ENCODE peak calls at places on chromosomes 6 and 20, in six cellular contexts. C, S, V, Y, I and O are unnamed samples.

GRCh38 chr6:5401845-5402738 is 140.8 kb downstream of the FARS2 start:
- DNase-seq in Y (peak), V (no peak), S (no peak), I (no peak), C (no peak), O (no peak)

GRCh38 chr6:7432391-7433207 is 43.0 kb downstream of the RIOK1 start:
- DNase-seq in C (no peak), Y (no peak), V (no peak), I (no peak), S (no peak), O (no peak)

GRCh38 chr6:113306552-113307145 is 550.5 kb upstream of the MARCKS start:
- DNase-seq in I (peak), C (peak), V (peak), Y (peak), S (peak), O (peak)

GRCh38 chr6:156348376-156348775 is 428.8 kb upstream of the ARID1B start:
- DNase-seq in V (no peak), Y (no peak), I (no peak), S (no peak), C (no peak), O (no peak)

GRCh38 chr6:13624871-13625288 is 9.7 kb downstream of the NOL7 start:
- DNase-seq in Y (peak), S (no peak), I (no peak), C (peak), V (no peak), O (no peak)

GRCh38 chr6:128492386-128492785 is 28.0 kb downstream of the PTPRK start:
- DNase-seq in V (no peak), I (peak), Y (no peak), C (no peak), S (peak), O (no peak)

GRCh38 chr6:7042056-7042653 is 65.6 kb upstream of the RREB1 start:
- DNase-seq in Y (no peak), C (no peak), V (no peak), I (peak), S (peak), O (peak)

GRCh38 chr6:136717297-136717990 is 74.8 kb downstream of the MAP3K5 start:
- DNase-seq in S (no peak), C (no peak), I (no peak), Y (no peak), V (no peak), O (no peak)

GRCh38 chr6:150670311-150670710 is 70.6 kb downstream of the PLEKHG1 start:
- DNase-seq in Y (no peak), S (no peak), I (no peak), C (no peak), V (no peak), O (no peak)

GRCh38 chr20:13984211-13984610 is 6.2 kb downstream of the SEL1L2 start:
- DNase-seq in V (no peak), S (no peak), C (no peak), Y (no peak), I (no peak), O (no peak)

GRCh38 chr6:34543421-34543820 is 12.7 kb downstream of the SPDEF start:
- DNase-seq in V (no peak), S (no peak), I (no peak), C (no peak), Y (no peak), O (no peak)

GRCh38 chr20:58219342-58219700 is 9.1 kb downstream of the ANKRD60 start:
- DNase-seq in I (no peak), C (no peak), Y (no peak), S (no peak), V (no peak), O (no peak)

GRCh38 chr20:57564180-57564802 is 3.4 kb downstream of the PCK1 start:
- DNase-seq in C (no peak), V (no peak), Y (no peak), S (no peak), I (no peak), O (no peak)

GRCh38 chr6:45630314-45630713 is 252.6 kb upstream of the SUPT3H start:
- DNase-seq in S (no peak), V (no peak), C (no peak), Y (no peak), I (no peak), O (no peak)

GRCh38 chr6:154909821-154910220 is 85.3 kb upstream of the TIAM2 start:
- DNase-seq in S (no peak), V (no peak), Y (no peak), C (no peak), I (no peak), O (no peak)

GRCh38 chr20:57421258-57422220 is 30.3 kb downstream of the RBM38 start:
- DNase-seq in V (no peak), C (no peak), S (no peak), Y (no peak), I (no peak), O (no peak)

GRCh38 chr6:21965953-21966539 is 330.8 kb downstream of the PRL start:
- DNase-seq in V (no peak), S (no peak), I (no peak), C (no peak), Y (no peak), O (no peak)
- TF ChIP-seq CTCF in V (no peak), S (no peak), I (no peak), C (no peak), Y (no peak), O (no peak)

GRCh38 chr20:31663838-31664695 is 26.4 kb downstream of the COX4I2 start:
- DNase-seq in I (peak), Y (no peak), S (peak), C (no peak), V (no peak), O (no peak)
- H3K4me3 ChIP-seq in I (no peak), Y (no peak), S (no peak), C (no peak), V (no peak), O (no peak)

GRCh38 chr6:710601-711571 is 17.9 kb upstream of the EXOC2 start:
- DNase-seq in S (peak), C (no peak), V (no peak), I (peak), Y (no peak), O (peak)
- TF ChIP-seq POLR2AphosphoS5 in S (peak), C (no peak), V (no peak), I (peak), Y (no peak), O (peak)

GRCh38 chr6:36428911-36429310 is 13.7 kb downstream of the PXT1 start:
- DNase-seq in C (no peak), S (no peak), I (no peak), Y (no peak), V (no peak), O (no peak)
- TF ChIP-seq CTCF in C (no peak), S (no peak), I (peak), Y (peak), V (no peak), O (no peak)

GRCh38 chr20:50806126-50806768 is 11.4 kb downstream of the BCAS4 start:
- DNase-seq in I (no peak), S (no peak), Y (no peak), V (no peak), C (no peak), O (no peak)
- H3K4me3 ChIP-seq in I (no peak), S (no peak), Y (no peak), V (no peak), C (no peak), O (no peak)

GRCh38 chr6:3403244-3404154 is 53.4 kb downstream of the SLC22A23 start:
- DNase-seq in I (peak), C (no peak), S (peak), V (no peak), Y (no peak), O (no peak)
- TF ChIP-seq POLR2AphosphoS5 in I (peak), C (no peak), S (peak), V (no peak), Y (no peak), O (no peak)